ENCODE peak calls at places on chromosome 10, in ten cellular contexts. Y is A549; Q is stimulated activated CD8-positive, alpha-beta memory T cell treated with anti-CD3 and anti-CD28 coated beads, Interleukin-7, amount 100 ng/mL, for 24 hours; O is activated CD4-positive, alpha-beta T cell treated with anti-CD3 and anti-CD28 coated beads for 48 hours; E is ELF-1; J is lung microvascular endothelial cell; C is GM20000; D is GM12865; F is AG09309; M is AG20443. A is an unnamed sample.

GRCh38 chr10:851891-852290 is 79.6 kb downstream of the LARP4B start:
- DNase-seq in Q (no peak), F (no peak), M (no peak), J (no peak), O (no peak), D (peak), Y (no peak), C (peak), E (no peak), A (no peak)

GRCh38 chr10:105274671-105275070 is 633.6 kb downstream of the SORCS3 start:
- DNase-seq in J (no peak), O (no peak), F (no peak), M (no peak), C (no peak), Y (no peak), E (no peak), D (no peak), Q (no peak), A (no peak)

GRCh38 chr10:6580279-6581029 is 378 bp upstream of the PRKCQ start:
- DNase-seq in M (peak), J (peak), Y (peak), O (peak), E (peak), D (peak), Q (peak), C (peak), F (no peak), A (no peak)

GRCh38 chr10:130686680-130687300 is 550.6 kb downstream of the GLRX3 start:
- DNase-seq in Q (no peak), C (no peak), Y (no peak), D (no peak), O (no peak), J (no peak), F (no peak), M (no peak), E (peak), A (no peak)

GRCh38 chr10:86209726-86210125 is 156.9 kb downstream of the GRID1 start:
- DNase-seq in J (no peak), Y (no peak), E (no peak), O (no peak), M (no peak), D (no peak), C (no peak), Q (no peak), F (no peak), A (no peak)

GRCh38 chr10:80202934-80203834 is 2.2 kb downstream of the ANXA11 start:
- DNase-seq in E (peak), F (peak), C (peak), J (peak), M (peak), Y (no peak), O (peak), D (peak), Q (no peak), A (peak)

GRCh38 chr10:128382225-128382624 is 256.0 kb upstream of the MKI67 start:
- DNase-seq in C (no peak), Q (no peak), E (no peak), M (no peak), F (no peak), D (no peak), J (no peak), O (no peak), Y (no peak), A (no peak)

GRCh38 chr10:34187201-34187600 is 627.9 kb downstream of the PARD3 start:
- DNase-seq in D (no peak), J (no peak), F (no peak), O (no peak), Y (no peak), C (no peak), Q (no peak), M (peak), E (no peak), A (no peak)

GRCh38 chr10:132396495-132397035 is 435 bp upstream of the PWWP2B start:
- DNase-seq in Y (no peak), C (peak), D (peak), E (no peak), O (peak), F (no peak), M (peak), J (peak), Q (no peak), A (no peak)

GRCh38 chr10:110340821-110341220 is 36.1 kb upstream of the SMNDC1 start:
- DNase-seq in O (no peak), Q (no peak), C (no peak), D (no peak), J (no peak), M (no peak), Y (no peak), F (no peak), E (no peak), A (no peak)

GRCh38 chr10:91208645-91209044 is 11.8 kb upstream of the PCGF5 start:
- DNase-seq in E (no peak), Q (no peak), M (no peak), J (no peak), O (no peak), D (no peak), F (no peak), Y (no peak), C (no peak), A (no peak)

GRCh38 chr10:19815478-19816419 is 483 bp upstream of the PLXDC2 start:
- DNase-seq in C (peak), J (peak), Y (no peak), M (peak), Q (no peak), D (no peak), E (peak), F (no peak), O (peak), A (no peak)

GRCh38 chr10:79310217-79310865 is 36.9 kb upstream of the PPIF start:
- DNase-seq in M (no peak), Q (no peak), C (no peak), E (no peak), F (no peak), O (no peak), Y (no peak), D (no peak), J (no peak), A (no peak)

GRCh38 chr10:124414077-124414476 is 4.6 kb downstream of the OAT start:
- DNase-seq in Q (no peak), J (no peak), O (no peak), C (no peak), M (peak), E (no peak), Y (no peak), D (no peak), F (peak), A (no peak)

GRCh38 chr10:6273351-6273750 is 70.6 kb downstream of the PFKFB3 start:
- DNase-seq in C (no peak), J (no peak), D (no peak), F (no peak), Q (no peak), E (no peak), Y (no peak), M (no peak), O (no peak), A (no peak)

GRCh38 chr10:49273626-49274025 is 25.3 kb upstream of the C10orf71 start:
- DNase-seq in Y (no peak), E (no peak), F (no peak), O (no peak), C (no peak), J (no peak), Q (no peak), D (no peak), M (no peak), A (no peak)

GRCh38 chr10:11578802-11579255 is 32.6 kb downstream of the USP6NL start:
- DNase-seq in M (no peak), E (no peak), O (peak), F (no peak), Q (peak), D (peak), J (no peak), Y (no peak), C (peak), A (no peak)

GRCh38 chr10:43133196-43133808 is 4.9 kb upstream of the CSGALNACT2 start:
- DNase-seq in Q (no peak), D (no peak), E (no peak), M (no peak), O (no peak), C (peak), F (no peak), Y (no peak), J (no peak), A (no peak)

GRCh38 chr10:111756541-111757061 is 427.0 kb downstream of the GPAM start:
- DNase-seq in F (no peak), Y (peak), O (peak), E (peak), M (peak), C (peak), D (peak), Q (no peak), J (no peak), A (no peak)

GRCh38 chr10:32317795-32318194 is 29.2 kb downstream of the EPC1 start:
- DNase-seq in Q (no peak), D (peak), Y (no peak), F (no peak), M (no peak), J (peak), C (peak), E (no peak), O (no peak), A (no peak)

GRCh38 chr10:23341004-23341403 is 3.6 kb downstream of the C10orf67 start:
- DNase-seq in E (no peak), Y (no peak), C (no peak), D (no peak), M (no peak), J (no peak), Q (no peak), O (no peak), F (no peak), A (no peak)

GRCh38 chr10:35854661-35855060 is 212.6 kb upstream of the FZD8 start:
- DNase-seq in M (no peak), D (no peak), C (no peak), F (no peak), O (no peak), Q (no peak), J (no peak), E (no peak), Y (no peak), A (no peak)